ENCODE peak calls at places on chromosomes 12 and 14, in eight cellular contexts. E, F, U, T, P, I, Z and L are unnamed samples.

GRCh38 chr14:23345987-23346692 is 6.5 kb downstream of the SLC22A17 start:
- DNase-seq in E (peak; percentile 47), F (no peak), U (no peak), T (no peak), P (no peak), I (no peak), Z (no peak), L (no peak)

GRCh38 chr12:40853221-40853620 is 161.0 kb downstream of the CNTN1 start:
- DNase-seq in E (no peak), F (no peak), U (no peak), T (no peak), P (no peak), I (no peak), Z (no peak), L (no peak)

GRCh38 chr12:12717586-12718381 is 616 bp downstream of the CDKN1B start:
- DNase-seq in E (peak; percentile 50), F (peak; percentile 25), U (no peak), T (no peak), P (peak; percentile 35), I (peak; percentile 21), Z (no peak), L (peak; percentile 38)

GRCh38 chr12:122544537-122544936 is 17.5 kb downstream of the KNTC1 start:
- DNase-seq in E (no peak), F (no peak), U (no peak), T (no peak), P (no peak), I (no peak), Z (no peak), L (no peak)

GRCh38 chr12:40681148-40681547 is 11.1 kb upstream of the CNTN1 start:
- DNase-seq in E (no peak), F (no peak), U (no peak), T (no peak), P (no peak), I (no peak), Z (no peak), L (no peak)

GRCh38 chr12:67772276-67773169 is 124.0 kb downstream of the DYRK2 start:
- DNase-seq in E (peak; percentile 94), F (peak; percentile 28), U (no peak), T (no peak), P (no peak), I (no peak), Z (peak; percentile 16), L (no peak)

GRCh38 chr12:26121841-26122680 is 2.8 kb downstream of the BHLHE41 start:
- DNase-seq in E (peak; percentile 28), F (peak; percentile 44), U (no peak), T (no peak), P (peak; percentile 34), I (no peak), Z (peak; percentile 15), L (peak; percentile 43)

GRCh38 chr12:56333197-56333678 is 562 bp downstream of the PAN2 start:
- DNase-seq in E (no peak), F (peak; percentile 7), U (no peak), T (no peak), P (no peak), I (peak; percentile 37), Z (no peak), L (no peak)

GRCh38 chr12:70648831-70649230 is 11.6 kb upstream of the PTPRB start:
- DNase-seq in E (no peak), F (no peak), U (no peak), T (no peak), P (no peak), I (no peak), Z (peak; percentile 77), L (no peak)

GRCh38 chr14:63642656-63643382 is 1.1 kb upstream of the WDR89 start:
- DNase-seq in E (no peak), F (no peak), U (no peak), T (no peak), P (no peak), I (no peak), Z (no peak), L (no peak)

GRCh38 chr14:65184032-65184764 is 81.9 kb upstream of the MAX start:
- DNase-seq in E (peak; percentile 17), F (no peak), U (no peak), T (no peak), P (no peak), I (no peak), Z (peak; percentile 28), L (no peak)

GRCh38 chr14:69152181-69152943 is 557 bp downstream of the DCAF5 start:
- DNase-seq in E (peak; percentile 26), F (peak; percentile 35), U (no peak), T (no peak), P (no peak), I (no peak), Z (peak; percentile 40), L (peak; percentile 41)

GRCh38 chr14:93788557-93789365 is 476 bp upstream of the PRIMA1 start:
- DNase-seq in E (peak; percentile 80), F (peak; percentile 18), U (no peak), T (no peak), P (peak; percentile 37), I (no peak), Z (peak; percentile 14), L (peak; percentile 28)